ENCODE peak calls at places on chromosomes 3 and 15, in six cellular contexts. One of them, this sample, is unnamed.
A peak's percentile ranks its signal among the peaks of the same experiment; 100 is the strongest.

GRCh38 chr3:29285356-29286070 is 4.6 kb downstream of the RBMS3 start:
- DNase-seq in naive thymus-derived CD4-positive, alpha-beta T cell: no peak
- DNase-seq in cardiac fibroblast: peak; percentile 75
- DNase-seq in A549: no peak
- DNase-seq in naive thymus-derived CD8-positive, alpha-beta T cell: no peak
- DNase-seq in Right ventricle myocardium superior: no peak
- DNase-seq in this sample: no peak

GRCh38 chr3:24740367-24740766 is 245.7 kb upstream of the THRB start:
- DNase-seq in naive thymus-derived CD8-positive, alpha-beta T cell: no peak
- DNase-seq in Right ventricle myocardium superior: no peak
- DNase-seq in naive thymus-derived CD4-positive, alpha-beta T cell: no peak
- DNase-seq in cardiac fibroblast: no peak
- DNase-seq in A549: no peak
- DNase-seq in this sample: no peak

GRCh38 chr3:119717520-119717919 is 14.7 kb downstream of the CFAP91 start:
- DNase-seq in Right ventricle myocardium superior: no peak
- DNase-seq in A549: no peak
- DNase-seq in naive thymus-derived CD8-positive, alpha-beta T cell: no peak
- DNase-seq in cardiac fibroblast: no peak
- DNase-seq in naive thymus-derived CD4-positive, alpha-beta T cell: no peak
- DNase-seq in this sample: no peak

GRCh38 chr3:84074767-84075166 is 884.0 kb upstream of the CADM2 start:
- DNase-seq in naive thymus-derived CD8-positive, alpha-beta T cell: no peak
- DNase-seq in Right ventricle myocardium superior: no peak
- DNase-seq in naive thymus-derived CD4-positive, alpha-beta T cell: no peak
- DNase-seq in A549: no peak
- DNase-seq in cardiac fibroblast: no peak
- DNase-seq in this sample: no peak

GRCh38 chr3:71579934-71580318 is 3.6 kb downstream of the FOXP1 start:
- DNase-seq in cardiac fibroblast: peak; percentile 13
- DNase-seq in A549: no peak
- DNase-seq in naive thymus-derived CD8-positive, alpha-beta T cell: no peak
- DNase-seq in Right ventricle myocardium superior: no peak
- DNase-seq in naive thymus-derived CD4-positive, alpha-beta T cell: no peak
- DNase-seq in this sample: no peak

GRCh38 chr3:172044833-172045585 is 5.6 kb downstream of the FNDC3B start:
- DNase-seq in naive thymus-derived CD4-positive, alpha-beta T cell: no peak
- DNase-seq in cardiac fibroblast: no peak
- DNase-seq in A549: no peak
- DNase-seq in Right ventricle myocardium superior: no peak
- DNase-seq in naive thymus-derived CD8-positive, alpha-beta T cell: no peak
- DNase-seq in this sample: no peak

GRCh38 chr3:170802164-170803151 is 67.5 kb downstream of the RPL22L1 start:
- DNase-seq in A549: no peak
- DNase-seq in cardiac fibroblast: peak; percentile 95
- DNase-seq in naive thymus-derived CD8-positive, alpha-beta T cell: no peak
- DNase-seq in Right ventricle myocardium superior: no peak
- DNase-seq in naive thymus-derived CD4-positive, alpha-beta T cell: no peak
- DNase-seq in this sample: no peak

GRCh38 chr15:91522609-91523332 is 330.7 kb upstream of the SLCO3A1 start:
- DNase-seq in naive thymus-derived CD4-positive, alpha-beta T cell: peak; percentile 48
- DNase-seq in cardiac fibroblast: no peak
- DNase-seq in Right ventricle myocardium superior: no peak
- DNase-seq in naive thymus-derived CD8-positive, alpha-beta T cell: no peak
- DNase-seq in A549: no peak
- DNase-seq in this sample: no peak

GRCh38 chr15:61008915-61009314 is 220.2 kb downstream of the RORA start:
- DNase-seq in naive thymus-derived CD8-positive, alpha-beta T cell: no peak
- DNase-seq in naive thymus-derived CD4-positive, alpha-beta T cell: no peak
- DNase-seq in cardiac fibroblast: no peak
- DNase-seq in Right ventricle myocardium superior: no peak
- DNase-seq in A549: no peak
- DNase-seq in this sample: no peak

GRCh38 chr3:195139876-195140240 is 131.1 kb downstream of the XXYLT1 start:
- DNase-seq in naive thymus-derived CD8-positive, alpha-beta T cell: no peak
- DNase-seq in cardiac fibroblast: no peak
- DNase-seq in Right ventricle myocardium superior: no peak
- DNase-seq in naive thymus-derived CD4-positive, alpha-beta T cell: no peak
- DNase-seq in A549: no peak
- DNase-seq in this sample: no peak

GRCh38 chr15:73818308-73818985 is 54.9 kb upstream of the TBC1D21 start:
- DNase-seq in naive thymus-derived CD8-positive, alpha-beta T cell: no peak
- DNase-seq in Right ventricle myocardium superior: no peak
- DNase-seq in cardiac fibroblast: no peak
- DNase-seq in A549: no peak
- DNase-seq in naive thymus-derived CD4-positive, alpha-beta T cell: no peak
- DNase-seq in this sample: no peak

GRCh38 chr3:53219897-53220483 is 35.8 kb downstream of the TKT start:
- DNase-seq in cardiac fibroblast: peak; percentile 85
- DNase-seq in Right ventricle myocardium superior: peak; percentile 88
- DNase-seq in naive thymus-derived CD4-positive, alpha-beta T cell: peak; percentile 62
- DNase-seq in naive thymus-derived CD8-positive, alpha-beta T cell: peak; percentile 68
- DNase-seq in A549: peak; percentile 74
- DNase-seq in this sample: peak; percentile 65

GRCh38 chr15:60424006-60424405 is 26.2 kb upstream of the ANXA2 start:
- DNase-seq in naive thymus-derived CD4-positive, alpha-beta T cell: no peak
- DNase-seq in cardiac fibroblast: no peak
- DNase-seq in A549: no peak
- DNase-seq in naive thymus-derived CD8-positive, alpha-beta T cell: no peak
- DNase-seq in Right ventricle myocardium superior: no peak
- DNase-seq in this sample: no peak

GRCh38 chr3:9870978-9871377 is 9.1 kb downstream of the CIDEC start:
- DNase-seq in Right ventricle myocardium superior: no peak
- DNase-seq in cardiac fibroblast: peak; percentile 67
- DNase-seq in A549: no peak
- DNase-seq in naive thymus-derived CD8-positive, alpha-beta T cell: no peak
- DNase-seq in naive thymus-derived CD4-positive, alpha-beta T cell: no peak
- DNase-seq in this sample: no peak

GRCh38 chr15:51253385-51253784 is 85.0 kb downstream of the CYP19A1 start:
- DNase-seq in A549: no peak
- DNase-seq in naive thymus-derived CD4-positive, alpha-beta T cell: no peak
- DNase-seq in cardiac fibroblast: no peak
- DNase-seq in naive thymus-derived CD8-positive, alpha-beta T cell: no peak
- DNase-seq in Right ventricle myocardium superior: no peak
- DNase-seq in this sample: no peak

GRCh38 chr3:153158184-153158583 is 3.8 kb upstream of the RAP2B start:
- DNase-seq in Right ventricle myocardium superior: no peak
- DNase-seq in naive thymus-derived CD4-positive, alpha-beta T cell: no peak
- DNase-seq in cardiac fibroblast: no peak
- DNase-seq in naive thymus-derived CD8-positive, alpha-beta T cell: no peak
- DNase-seq in A549: no peak
- DNase-seq in this sample: no peak

GRCh38 chr3:66038726-66039589 is at the start of gene MAGI1:
- DNase-seq in naive thymus-derived CD4-positive, alpha-beta T cell: no peak
- DNase-seq in cardiac fibroblast: peak; percentile 98
- DNase-seq in naive thymus-derived CD8-positive, alpha-beta T cell: no peak
- DNase-seq in Right ventricle myocardium superior: peak; percentile 91
- DNase-seq in A549: peak; percentile 76
- DNase-seq in this sample: no peak

GRCh38 chr3:133472242-133472641 is 72.4 kb downstream of the BFSP2 start:
- DNase-seq in A549: no peak
- DNase-seq in naive thymus-derived CD4-positive, alpha-beta T cell: no peak
- DNase-seq in naive thymus-derived CD8-positive, alpha-beta T cell: no peak
- DNase-seq in cardiac fibroblast: peak; percentile 10
- DNase-seq in Right ventricle myocardium superior: peak; percentile 56
- DNase-seq in this sample: no peak

GRCh38 chr15:77419050-77419835 is 661 bp downstream of the PEAK1 start:
- DNase-seq in A549: peak; percentile 45
- DNase-seq in cardiac fibroblast: peak; percentile 46
- DNase-seq in naive thymus-derived CD4-positive, alpha-beta T cell: peak; percentile 14
- DNase-seq in naive thymus-derived CD8-positive, alpha-beta T cell: peak; percentile 44
- DNase-seq in Right ventricle myocardium superior: peak; percentile 56
- DNase-seq in this sample: peak; percentile 25

GRCh38 chr15:70053703-70054229 is 44.0 kb downstream of the TLE3 start:
- DNase-seq in naive thymus-derived CD4-positive, alpha-beta T cell: no peak
- DNase-seq in cardiac fibroblast: no peak
- DNase-seq in naive thymus-derived CD8-positive, alpha-beta T cell: no peak
- DNase-seq in Right ventricle myocardium superior: no peak
- DNase-seq in A549: no peak
- DNase-seq in this sample: no peak

GRCh38 chr3:171173732-171174131 is 147.2 kb upstream of the SLC2A2 start:
- DNase-seq in A549: no peak
- DNase-seq in naive thymus-derived CD8-positive, alpha-beta T cell: no peak
- DNase-seq in cardiac fibroblast: no peak
- DNase-seq in Right ventricle myocardium superior: no peak
- DNase-seq in naive thymus-derived CD4-positive, alpha-beta T cell: no peak
- DNase-seq in this sample: no peak

GRCh38 chr15:45048784-45049631 is 26.0 kb downstream of the SORD start:
- DNase-seq in A549: no peak
- DNase-seq in Right ventricle myocardium superior: no peak
- DNase-seq in cardiac fibroblast: peak; percentile 87
- DNase-seq in naive thymus-derived CD8-positive, alpha-beta T cell: no peak
- DNase-seq in naive thymus-derived CD4-positive, alpha-beta T cell: no peak
- DNase-seq in this sample: no peak

GRCh38 chr15:54304321-54304720 is 326.1 kb downstream of the UNC13C start:
- DNase-seq in naive thymus-derived CD4-positive, alpha-beta T cell: no peak
- DNase-seq in cardiac fibroblast: no peak
- DNase-seq in A549: no peak
- DNase-seq in naive thymus-derived CD8-positive, alpha-beta T cell: no peak
- DNase-seq in Right ventricle myocardium superior: no peak
- DNase-seq in this sample: no peak

GRCh38 chr3:167740961-167741587 is 5.6 kb downstream of the SERPINI1 start:
- DNase-seq in cardiac fibroblast: peak; percentile 59
- DNase-seq in Right ventricle myocardium superior: no peak
- DNase-seq in A549: peak; percentile 7
- DNase-seq in naive thymus-derived CD4-positive, alpha-beta T cell: peak; percentile 19
- DNase-seq in naive thymus-derived CD8-positive, alpha-beta T cell: no peak
- DNase-seq in this sample: no peak

GRCh38 chr3:61331937-61332590 is 80.8 kb upstream of the FHIT start:
- DNase-seq in A549: no peak
- DNase-seq in Right ventricle myocardium superior: no peak
- DNase-seq in cardiac fibroblast: no peak
- DNase-seq in naive thymus-derived CD8-positive, alpha-beta T cell: no peak
- DNase-seq in naive thymus-derived CD4-positive, alpha-beta T cell: no peak
- DNase-seq in this sample: no peak

GRCh38 chr15:96087180-96087886 is 243.2 kb upstream of the NR2F2 start:
- DNase-seq in naive thymus-derived CD4-positive, alpha-beta T cell: no peak
- DNase-seq in naive thymus-derived CD8-positive, alpha-beta T cell: no peak
- DNase-seq in cardiac fibroblast: no peak
- DNase-seq in A549: no peak
- DNase-seq in Right ventricle myocardium superior: no peak
- DNase-seq in this sample: no peak

GRCh38 chr3:86990171-86990733 is 697 bp downstream of the VGLL3 start:
- DNase-seq in naive thymus-derived CD8-positive, alpha-beta T cell: no peak
- DNase-seq in A549: no peak
- DNase-seq in naive thymus-derived CD4-positive, alpha-beta T cell: no peak
- DNase-seq in Right ventricle myocardium superior: peak; percentile 35
- DNase-seq in cardiac fibroblast: no peak
- DNase-seq in this sample: no peak

GRCh38 chr3:86381247-86381646 is 609.7 kb downstream of the VGLL3 start:
- DNase-seq in naive thymus-derived CD8-positive, alpha-beta T cell: no peak
- DNase-seq in A549: no peak
- DNase-seq in cardiac fibroblast: no peak
- DNase-seq in naive thymus-derived CD4-positive, alpha-beta T cell: no peak
- DNase-seq in Right ventricle myocardium superior: no peak
- DNase-seq in this sample: no peak

GRCh38 chr3:188369526-188369925 is 215.6 kb downstream of the LPP start:
- DNase-seq in A549: no peak
- DNase-seq in cardiac fibroblast: no peak
- DNase-seq in naive thymus-derived CD8-positive, alpha-beta T cell: no peak
- DNase-seq in Right ventricle myocardium superior: no peak
- DNase-seq in naive thymus-derived CD4-positive, alpha-beta T cell: no peak
- DNase-seq in this sample: no peak

GRCh38 chr3:182618085-182618732 is 175.1 kb upstream of the ATP11B start:
- DNase-seq in naive thymus-derived CD4-positive, alpha-beta T cell: no peak
- DNase-seq in cardiac fibroblast: peak; percentile 2
- DNase-seq in A549: no peak
- DNase-seq in naive thymus-derived CD8-positive, alpha-beta T cell: no peak
- DNase-seq in Right ventricle myocardium superior: no peak
- DNase-seq in this sample: no peak

GRCh38 chr3:45583021-45583851 is 11.3 kb upstream of the LIMD1 start:
- DNase-seq in naive thymus-derived CD8-positive, alpha-beta T cell: no peak
- DNase-seq in A549: no peak
- DNase-seq in Right ventricle myocardium superior: peak; percentile 89
- DNase-seq in naive thymus-derived CD4-positive, alpha-beta T cell: no peak
- DNase-seq in cardiac fibroblast: peak; percentile 52
- DNase-seq in this sample: no peak

GRCh38 chr3:13484861-13485590 is 4.9 kb downstream of the HDAC11 start:
- DNase-seq in Right ventricle myocardium superior: peak; percentile 89
- DNase-seq in cardiac fibroblast: peak; percentile 74
- DNase-seq in naive thymus-derived CD4-positive, alpha-beta T cell: no peak
- DNase-seq in A549: no peak
- DNase-seq in naive thymus-derived CD8-positive, alpha-beta T cell: no peak
- DNase-seq in this sample: no peak

GRCh38 chr3:99565316-99565715 is 73.1 kb upstream of the COL8A1 start:
- DNase-seq in naive thymus-derived CD4-positive, alpha-beta T cell: no peak
- DNase-seq in Right ventricle myocardium superior: no peak
- DNase-seq in cardiac fibroblast: no peak
- DNase-seq in naive thymus-derived CD8-positive, alpha-beta T cell: no peak
- DNase-seq in A549: no peak
- DNase-seq in this sample: no peak

GRCh38 chr3:75983609-75984290 is 198.4 kb upstream of the ZNF717 start:
- DNase-seq in naive thymus-derived CD4-positive, alpha-beta T cell: no peak
- DNase-seq in Right ventricle myocardium superior: no peak
- DNase-seq in naive thymus-derived CD8-positive, alpha-beta T cell: no peak
- DNase-seq in A549: no peak
- DNase-seq in cardiac fibroblast: no peak
- DNase-seq in this sample: no peak

GRCh38 chr3:196168808-196169391 is 42.3 kb downstream of the ZDHHC19 start:
- DNase-seq in naive thymus-derived CD8-positive, alpha-beta T cell: no peak
- DNase-seq in A549: no peak
- DNase-seq in naive thymus-derived CD4-positive, alpha-beta T cell: no peak
- DNase-seq in Right ventricle myocardium superior: peak; percentile 34
- DNase-seq in cardiac fibroblast: no peak
- DNase-seq in this sample: no peak

GRCh38 chr15:73955326-73955725 is 29.1 kb downstream of the LOXL1 start:
- DNase-seq in cardiac fibroblast: no peak
- DNase-seq in naive thymus-derived CD8-positive, alpha-beta T cell: no peak
- DNase-seq in A549: no peak
- DNase-seq in Right ventricle myocardium superior: no peak
- DNase-seq in naive thymus-derived CD4-positive, alpha-beta T cell: no peak
- DNase-seq in this sample: no peak

GRCh38 chr3:44762170-44762677 is 630 bp downstream of the KIF15 start:
- DNase-seq in naive thymus-derived CD8-positive, alpha-beta T cell: no peak
- DNase-seq in naive thymus-derived CD4-positive, alpha-beta T cell: no peak
- DNase-seq in cardiac fibroblast: peak; percentile 12
- DNase-seq in Right ventricle myocardium superior: no peak
- DNase-seq in A549: no peak
- DNase-seq in this sample: no peak